ENCODE peak calls at places on chromosomes 2 and 18, in nine cellular contexts. One of them, this sample, is unnamed.

GRCh38 chr2:230614913-230615332 is 97.7 kb upstream of the CAB39 start:
- DNase-seq in K562: no peak
- DNase-seq in CD8-positive, alpha-beta T cell: no peak
- DNase-seq in GM23338: peak
- DNase-seq in HFFc6: no peak
- DNase-seq in progenitor cell of endocrine pancreas: no peak
- DNase-seq in MCF 10A: peak
- DNase-seq in GM20000: peak
- DNase-seq in Caco-2: no peak
- DNase-seq in this sample: no peak

GRCh38 chr2:239306274-239307220 is 94.3 kb downstream of the HDAC4 start:
- DNase-seq in HFFc6: no peak
- DNase-seq in GM20000: no peak
- DNase-seq in Caco-2: no peak
- DNase-seq in K562: no peak
- DNase-seq in MCF 10A: no peak
- DNase-seq in progenitor cell of endocrine pancreas: no peak
- DNase-seq in GM23338: no peak
- DNase-seq in CD8-positive, alpha-beta T cell: no peak
- DNase-seq in this sample: no peak

GRCh38 chr2:49664827-49665226 is 510.5 kb upstream of the FSHR start:
- DNase-seq in MCF 10A: no peak
- DNase-seq in GM20000: no peak
- DNase-seq in progenitor cell of endocrine pancreas: no peak
- DNase-seq in K562: no peak
- DNase-seq in Caco-2: no peak
- DNase-seq in GM23338: no peak
- DNase-seq in HFFc6: no peak
- DNase-seq in CD8-positive, alpha-beta T cell: no peak
- DNase-seq in this sample: no peak

GRCh38 chr2:219442206-219443015 is 7.8 kb downstream of the SPEG start:
- DNase-seq in progenitor cell of endocrine pancreas: no peak
- DNase-seq in K562: no peak
- DNase-seq in HFFc6: no peak
- DNase-seq in Caco-2: no peak
- DNase-seq in CD8-positive, alpha-beta T cell: no peak
- DNase-seq in GM23338: peak
- DNase-seq in GM20000: no peak
- DNase-seq in MCF 10A: peak
- DNase-seq in this sample: no peak

GRCh38 chr2:69143726-69144360 is 130.9 kb downstream of the ANTXR1 start:
- DNase-seq in MCF 10A: peak
- DNase-seq in progenitor cell of endocrine pancreas: no peak
- DNase-seq in GM20000: no peak
- DNase-seq in HFFc6: peak
- DNase-seq in K562: no peak
- DNase-seq in Caco-2: no peak
- DNase-seq in CD8-positive, alpha-beta T cell: no peak
- DNase-seq in GM23338: no peak
- DNase-seq in this sample: no peak

GRCh38 chr18:533995-534601 is 33.6 kb upstream of the COLEC12 start:
- DNase-seq in Caco-2: no peak
- DNase-seq in MCF 10A: no peak
- DNase-seq in CD8-positive, alpha-beta T cell: no peak
- DNase-seq in progenitor cell of endocrine pancreas: no peak
- DNase-seq in K562: no peak
- DNase-seq in GM23338: no peak
- DNase-seq in HFFc6: no peak
- DNase-seq in GM20000: no peak
- DNase-seq in this sample: no peak

GRCh38 chr2:74481961-74482800 is 617 bp downstream of the CCDC142 start:
- DNase-seq in progenitor cell of endocrine pancreas: no peak
- DNase-seq in K562: peak
- DNase-seq in GM20000: peak
- DNase-seq in Caco-2: peak
- DNase-seq in MCF 10A: peak
- DNase-seq in HFFc6: no peak
- DNase-seq in GM23338: peak
- DNase-seq in CD8-positive, alpha-beta T cell: peak
- DNase-seq in this sample: no peak

GRCh38 chr18:79567481-79568147 is 112.0 kb upstream of the CTDP1 start:
- DNase-seq in GM20000: no peak
- DNase-seq in progenitor cell of endocrine pancreas: no peak
- DNase-seq in HFFc6: peak
- DNase-seq in Caco-2: no peak
- DNase-seq in MCF 10A: peak
- DNase-seq in CD8-positive, alpha-beta T cell: no peak
- DNase-seq in GM23338: peak
- DNase-seq in K562: no peak
- DNase-seq in this sample: no peak

GRCh38 chr2:239321596-239322413 is 79.0 kb downstream of the HDAC4 start:
- DNase-seq in MCF 10A: peak
- DNase-seq in GM20000: no peak
- DNase-seq in Caco-2: no peak
- DNase-seq in progenitor cell of endocrine pancreas: no peak
- DNase-seq in CD8-positive, alpha-beta T cell: no peak
- DNase-seq in GM23338: no peak
- DNase-seq in K562: no peak
- DNase-seq in HFFc6: no peak
- DNase-seq in this sample: no peak

GRCh38 chr2:175605989-175606841 is 395.9 kb downstream of the LNPK start:
- DNase-seq in Caco-2: peak
- DNase-seq in GM23338: peak
- DNase-seq in K562: no peak
- DNase-seq in progenitor cell of endocrine pancreas: no peak
- DNase-seq in CD8-positive, alpha-beta T cell: no peak
- DNase-seq in HFFc6: no peak
- DNase-seq in MCF 10A: peak
- DNase-seq in GM20000: no peak
- DNase-seq in this sample: no peak

GRCh38 chr2:32904711-32905110 is 42.0 kb upstream of the LTBP1 start:
- DNase-seq in GM20000: no peak
- DNase-seq in HFFc6: no peak
- DNase-seq in K562: no peak
- DNase-seq in progenitor cell of endocrine pancreas: no peak
- DNase-seq in CD8-positive, alpha-beta T cell: no peak
- DNase-seq in GM23338: no peak
- DNase-seq in MCF 10A: no peak
- DNase-seq in Caco-2: no peak
- DNase-seq in this sample: no peak

GRCh38 chr2:178419123-178419522 is 31.9 kb downstream of the PRKRA start:
- DNase-seq in CD8-positive, alpha-beta T cell: no peak
- DNase-seq in GM23338: no peak
- DNase-seq in progenitor cell of endocrine pancreas: no peak
- DNase-seq in HFFc6: peak
- DNase-seq in GM20000: no peak
- DNase-seq in Caco-2: peak
- DNase-seq in K562: peak
- DNase-seq in MCF 10A: peak
- DNase-seq in this sample: no peak
- TF ChIP-seq CTCF in CD8-positive, alpha-beta T cell: no peak
- TF ChIP-seq CTCF in GM23338: peak
- TF ChIP-seq CTCF in progenitor cell of endocrine pancreas: peak
- TF ChIP-seq CTCF in HFFc6: peak
- TF ChIP-seq CTCF in GM20000: no peak
- TF ChIP-seq CTCF in Caco-2: no peak
- TF ChIP-seq CTCF in K562: peak
- TF ChIP-seq CTCF in MCF 10A: peak
- TF ChIP-seq CTCF in this sample: peak

GRCh38 chr18:40413160-40413559 is 1541.9 kb upstream of the PIK3C3 start:
- DNase-seq in progenitor cell of endocrine pancreas: no peak
- DNase-seq in HFFc6: no peak
- DNase-seq in CD8-positive, alpha-beta T cell: no peak
- DNase-seq in GM23338: peak
- DNase-seq in MCF 10A: peak
- DNase-seq in GM20000: no peak
- DNase-seq in Caco-2: peak
- DNase-seq in K562: no peak
- DNase-seq in this sample: no peak
- TF ChIP-seq CTCF in progenitor cell of endocrine pancreas: peak
- TF ChIP-seq CTCF in HFFc6: no peak
- TF ChIP-seq CTCF in CD8-positive, alpha-beta T cell: no peak
- TF ChIP-seq CTCF in GM23338: peak
- TF ChIP-seq CTCF in MCF 10A: peak
- TF ChIP-seq CTCF in GM20000: no peak
- TF ChIP-seq CTCF in Caco-2: no peak
- TF ChIP-seq CTCF in K562: no peak
- TF ChIP-seq CTCF in this sample: no peak

GRCh38 chr2:112580084-112580483 is 4.3 kb upstream of the CHCHD5 start:
- DNase-seq in MCF 10A: no peak
- DNase-seq in K562: no peak
- DNase-seq in GM23338: no peak
- DNase-seq in CD8-positive, alpha-beta T cell: no peak
- DNase-seq in progenitor cell of endocrine pancreas: no peak
- DNase-seq in Caco-2: no peak
- DNase-seq in GM20000: no peak
- DNase-seq in HFFc6: no peak
- DNase-seq in this sample: no peak

GRCh38 chr2:112579280-112579679 is 5.1 kb upstream of the CHCHD5 start:
- DNase-seq in GM20000: no peak
- DNase-seq in Caco-2: no peak
- DNase-seq in progenitor cell of endocrine pancreas: no peak
- DNase-seq in CD8-positive, alpha-beta T cell: no peak
- DNase-seq in MCF 10A: peak
- DNase-seq in GM23338: no peak
- DNase-seq in HFFc6: peak
- DNase-seq in K562: no peak
- DNase-seq in this sample: no peak

GRCh38 chr2:112572005-112572404 is 12.4 kb upstream of the CHCHD5 start:
- DNase-seq in HFFc6: no peak
- DNase-seq in progenitor cell of endocrine pancreas: no peak
- DNase-seq in MCF 10A: no peak
- DNase-seq in GM20000: no peak
- DNase-seq in CD8-positive, alpha-beta T cell: no peak
- DNase-seq in K562: no peak
- DNase-seq in Caco-2: no peak
- DNase-seq in GM23338: no peak
- DNase-seq in this sample: no peak

GRCh38 chr2:112582314-112582746 is 2.1 kb upstream of the CHCHD5 start:
- DNase-seq in MCF 10A: peak
- DNase-seq in progenitor cell of endocrine pancreas: no peak
- DNase-seq in Caco-2: peak
- DNase-seq in K562: peak
- DNase-seq in HFFc6: peak
- DNase-seq in GM20000: peak
- DNase-seq in GM23338: peak
- DNase-seq in CD8-positive, alpha-beta T cell: no peak
- DNase-seq in this sample: no peak

DNA sequence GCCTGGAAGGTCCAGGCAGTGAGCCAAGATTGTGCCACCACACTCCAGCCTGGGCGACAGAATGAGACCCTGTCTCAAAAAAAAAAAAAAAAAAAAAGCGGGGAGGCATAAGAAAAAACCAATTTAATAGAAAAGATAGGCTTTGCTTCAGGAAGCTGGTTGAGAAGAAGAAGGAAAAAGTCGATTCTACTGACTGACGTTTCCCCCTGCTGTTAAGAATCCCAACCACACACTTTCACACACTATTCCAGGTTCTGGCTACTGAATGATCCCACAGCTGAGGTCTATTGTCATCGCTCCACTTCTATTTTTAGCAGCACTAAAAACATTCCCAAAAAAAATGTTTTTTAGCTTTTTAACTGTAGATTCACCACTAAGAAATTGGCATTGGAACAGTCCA is 6.7 kb upstream of the CHCHD5 start:
- DNase-seq in K562: no peak
- DNase-seq in GM20000: no peak
- DNase-seq in CD8-positive, alpha-beta T cell: no peak
- DNase-seq in MCF 10A: no peak
- DNase-seq in GM23338: peak
- DNase-seq in HFFc6: peak
- DNase-seq in progenitor cell of endocrine pancreas: no peak
- DNase-seq in Caco-2: no peak
- DNase-seq in this sample: no peak
- TF ChIP-seq CTCF in K562: peak
- TF ChIP-seq CTCF in GM20000: no peak
- TF ChIP-seq CTCF in CD8-positive, alpha-beta T cell: no peak
- TF ChIP-seq CTCF in MCF 10A: no peak
- TF ChIP-seq CTCF in GM23338: peak
- TF ChIP-seq CTCF in HFFc6: peak
- TF ChIP-seq CTCF in progenitor cell of endocrine pancreas: no peak
- TF ChIP-seq CTCF in Caco-2: peak
- TF ChIP-seq CTCF in this sample: no peak

GRCh38 chr18:11512096-11513030 is 97.0 kb upstream of the SLC35G4 start:
- DNase-seq in GM23338: peak
- DNase-seq in MCF 10A: peak
- DNase-seq in Caco-2: peak
- DNase-seq in HFFc6: peak
- DNase-seq in GM20000: no peak
- DNase-seq in CD8-positive, alpha-beta T cell: no peak
- DNase-seq in progenitor cell of endocrine pancreas: no peak
- DNase-seq in K562: no peak
- DNase-seq in this sample: no peak
- TF ChIP-seq CTCF in GM23338: peak
- TF ChIP-seq CTCF in MCF 10A: peak
- TF ChIP-seq CTCF in Caco-2: no peak
- TF ChIP-seq CTCF in HFFc6: peak
- TF ChIP-seq CTCF in GM20000: no peak
- TF ChIP-seq CTCF in CD8-positive, alpha-beta T cell: no peak
- TF ChIP-seq CTCF in progenitor cell of endocrine pancreas: peak
- TF ChIP-seq CTCF in K562: no peak
- TF ChIP-seq CTCF in this sample: no peak

DNA sequence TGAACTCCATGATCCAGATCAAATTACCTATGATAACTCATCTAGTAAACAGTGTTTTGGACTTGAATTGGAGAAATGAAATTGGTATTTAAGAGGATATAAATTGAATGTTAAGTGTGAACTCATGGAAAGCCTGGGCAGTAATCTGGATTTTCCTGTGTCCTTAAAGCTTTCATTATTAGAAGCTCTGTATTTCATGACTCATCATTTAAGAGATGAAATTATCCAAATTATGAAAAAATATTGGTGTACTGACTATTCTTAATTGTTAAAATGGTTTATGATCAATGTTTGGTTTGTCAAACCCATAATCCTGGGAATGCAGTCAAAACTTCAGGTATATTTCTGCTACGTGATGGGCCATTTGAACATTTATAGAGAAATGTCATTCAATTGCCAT is 332.2 kb upstream of the ST6GAL2 start:
- DNase-seq in HFFc6: no peak
- DNase-seq in Caco-2: no peak
- DNase-seq in GM23338: no peak
- DNase-seq in GM20000: no peak
- DNase-seq in K562: no peak
- DNase-seq in progenitor cell of endocrine pancreas: no peak
- DNase-seq in CD8-positive, alpha-beta T cell: no peak
- DNase-seq in MCF 10A: no peak
- DNase-seq in this sample: no peak
- TF ChIP-seq CTCF in HFFc6: no peak
- TF ChIP-seq CTCF in Caco-2: no peak
- TF ChIP-seq CTCF in GM23338: no peak
- TF ChIP-seq CTCF in GM20000: no peak
- TF ChIP-seq CTCF in K562: no peak
- TF ChIP-seq CTCF in progenitor cell of endocrine pancreas: no peak
- TF ChIP-seq CTCF in CD8-positive, alpha-beta T cell: no peak
- TF ChIP-seq CTCF in MCF 10A: no peak
- TF ChIP-seq CTCF in this sample: no peak